ENCODE peak calls at places on chromosome X, in four cellular contexts. Y is ecto neural progenitor cell; G is activated T-helper 1 cell treated with anti-CD3 and anti-CD28 coated beads, Interleukin-2, amount 50 U/mL, for 16 hours; H is mammary epithelial cell. J is an unnamed sample.
A peak's percentile ranks its signal among the peaks of the same experiment; 100 is the strongest.

GRCh38 chrX:106811131-106811910 is 8.8 kb downstream of the TBC1D8B start:
- DNase-seq in Y (no peak), G (no peak), H (no peak), J (no peak)

GRCh38 chrX:77875372-77875771 is 19.9 kb downstream of the MAGT1 start:
- DNase-seq in G (no peak), H (no peak), Y (no peak), J (no peak)

GRCh38 chrX:154409222-154409871 is at the start of gene DNASE1L1:
- DNase-seq in G (no peak), Y (peak; percentile 86), H (peak; percentile 55), J (peak; percentile 68)

GRCh38 chrX:39402158-39402557 is 600.9 kb downstream of the MID1IP1 start:
- DNase-seq in H (no peak), Y (no peak), G (no peak), J (no peak)

GRCh38 chrX:110341189-110342035 is 17.2 kb upstream of the RTL9 start:
- DNase-seq in H (peak; percentile 83), G (no peak), Y (no peak), J (no peak)

GRCh38 chrX:140524556-140524955 is 19.7 kb upstream of the SOX3 start:
- DNase-seq in Y (no peak), H (no peak), G (no peak), J (no peak)

GRCh38 chrX:55488559-55489314 is 911 bp downstream of the USP51 start:
- DNase-seq in G (peak; percentile 36), Y (peak; percentile 65), H (no peak), J (peak; percentile 67)

GRCh38 chrX:122817321-122817720 is 366.8 kb upstream of the GRIA3 start:
- DNase-seq in G (no peak), H (no peak), Y (no peak), J (no peak)

GRCh38 chrX:13646154-13646549 is 6.8 kb upstream of the TCEANC start:
- DNase-seq in Y (peak; percentile 60), H (peak; percentile 53), G (no peak), J (peak; percentile 61)

GRCh38 chrX:131626681-131627296 is 82.9 kb downstream of the OR13H1 start:
- DNase-seq in H (no peak), Y (no peak), G (no peak), J (no peak)

GRCh38 chrX:150547511-150548115 is 20.8 kb upstream of the MTM1 start:
- DNase-seq in G (no peak), H (no peak), Y (peak; percentile 69), J (peak; percentile 67)

GRCh38 chrX:101803451-101803850 is 128.4 kb downstream of the ZMAT1 start:
- DNase-seq in H (no peak), Y (no peak), G (no peak), J (no peak)

GRCh38 chrX:37825225-37825842 is 22.0 kb downstream of the DYNLT3 start:
- DNase-seq in H (peak; percentile 26), Y (peak; percentile 49), G (peak; percentile 20), J (peak; percentile 43)

GRCh38 chrX:12210196-12210815 is 72.0 kb downstream of the FRMPD4 start:
- DNase-seq in Y (no peak), G (no peak), H (peak; percentile 83), J (no peak)

GRCh38 chrX:6505960-6506359 is 29.0 kb downstream of the VCX3A start:
- DNase-seq in H (no peak), Y (no peak), G (no peak), J (no peak)

GRCh38 chrX:9788908-9789307 is 2.7 kb downstream of the SHROOM2 start:
- DNase-seq in Y (no peak), H (no peak), G (no peak), J (no peak)

GRCh38 chrX:118632862-118633261 is 94.5 kb upstream of the IL13RA1 start:
- DNase-seq in H (no peak), Y (no peak), G (no peak), J (no peak)

GRCh38 chrX:21658152-21658737 is at the start of gene KLHL34:
- DNase-seq in Y (no peak), H (no peak), G (no peak), J (peak; percentile 28)

GRCh38 chrX:79130857-79131256 is 13.6 kb upstream of the GPR174 start:
- DNase-seq in H (no peak), Y (no peak), G (no peak), J (no peak)

GRCh38 chrX:147537172-147537571 is 374.5 kb upstream of the FMR1 start:
- DNase-seq in Y (no peak), H (no peak), G (no peak), J (no peak)

GRCh38 chrX:102950908-102951866 is 14.1 kb downstream of the RAB40AL start:
- DNase-seq in G (peak; percentile 24), H (peak; percentile 26), Y (peak; percentile 67), J (peak; percentile 75)

GRCh38 chrX:38929966-38930421 is 128.7 kb downstream of the MID1IP1 start:
- DNase-seq in Y (no peak), G (no peak), H (peak; percentile 42), J (no peak)

GRCh38 chrX:129586446-129586845 is 46.4 kb downstream of the OCRL start:
- DNase-seq in G (no peak), Y (no peak), H (no peak), J (no peak)

GRCh38 chrX:150542846-150543229 is 25.6 kb upstream of the MTM1 start:
- DNase-seq in G (no peak), H (no peak), Y (no peak), J (no peak)

GRCh38 chrX:53445977-53446376 is 11.8 kb upstream of the HSD17B10 start:
- DNase-seq in H (peak; percentile 44), Y (peak; percentile 45), G (no peak), J (peak; percentile 63)

GRCh38 chrX:8653956-8654355 is 78.0 kb downstream of the ANOS1 start:
- DNase-seq in G (no peak), Y (no peak), H (peak; percentile 39), J (no peak)

GRCh38 chrX:154458954-154459829 is 1.1 kb downstream of the PLXNA3 start:
- DNase-seq in Y (no peak), G (no peak), H (no peak), J (peak; percentile 46)

GRCh38 chrX:70313503-70313902 is 23.6 kb downstream of the KIF4A start:
- DNase-seq in G (no peak), H (no peak), Y (no peak), J (no peak)

GRCh38 chrX:136694491-136695087 is 46.6 kb downstream of the CD40LG start:
- DNase-seq in Y (no peak), H (peak; percentile 20), G (no peak), J (no peak)

GRCh38 chrX:132217203-132218073 is 1.8 kb downstream of the RAP2C start:
- DNase-seq in G (peak; percentile 59), Y (peak; percentile 75), H (peak; percentile 82), J (peak; percentile 63)

GRCh38 chrX:131741103-131741581 is 197.3 kb downstream of the OR13H1 start:
- DNase-seq in G (peak; percentile 71), Y (no peak), H (peak; percentile 79), J (no peak)

GRCh38 chrX:71282514-71283408 is 674 bp upstream of the NONO start:
- DNase-seq in G (peak; percentile 16), H (peak; percentile 47), Y (no peak), J (no peak)